ENCODE peak calls at places on chromosomes 16 and 17, in seven cellular contexts. D, H, G, L, K, E and F are unnamed samples.

GRCh38 chr17:37339321-37339720 is 36.5 kb upstream of the C17orf78 start:
- DNase-seq in H (no peak), K (no peak), D (no peak), G (no peak), E (no peak), L (no peak), F (no peak)

GRCh38 chr17:79017546-79017945 is 6.4 kb upstream of the C1QTNF1 start:
- DNase-seq in K (no peak), D (no peak), L (no peak), E (no peak), H (no peak), G (no peak), F (no peak)

GRCh38 chr17:14903810-14904209 is 361.3 kb downstream of the PMP22 start:
- DNase-seq in K (no peak), L (no peak), E (no peak), D (no peak), H (peak; percentile 6), G (no peak), F (no peak)

GRCh38 chr16:67268136-67268579 is 11.2 kb upstream of the PLEKHG4 start:
- DNase-seq in K (peak; percentile 92), E (no peak), G (no peak), L (peak; percentile 92), D (peak; percentile 82), H (peak; percentile 89), F (no peak)

GRCh38 chr16:81500833-81501521 is 56.4 kb downstream of the CMIP start:
- DNase-seq in E (no peak), K (no peak), L (peak; percentile 96), H (peak; percentile 32), D (no peak), G (peak; percentile 41), F (peak; percentile 91)

GRCh38 chr16:86517652-86518258 is 7.4 kb downstream of the FOXF1 start:
- DNase-seq in H (peak; percentile 61), K (peak; percentile 63), L (peak; percentile 53), G (no peak), E (peak; percentile 71), D (peak; percentile 45), F (no peak)

GRCh38 chr17:16463341-16464000 is 28.5 kb downstream of the LRRC75A start:
- DNase-seq in H (peak; percentile 63), G (no peak), K (peak; percentile 35), E (no peak), L (no peak), D (no peak), F (no peak)

GRCh38 chr17:2064980-2065785 is 10.3 kb downstream of the HIC1 start:
- DNase-seq in E (peak; percentile 78), K (no peak), G (no peak), H (peak; percentile 72), L (peak; percentile 50), D (no peak), F (no peak)

GRCh38 chr17:1056761-1057160 is 59.8 kb downstream of the TIMM22 start:
- DNase-seq in H (no peak), G (no peak), E (no peak), L (no peak), K (no peak), D (no peak), F (no peak)

GRCh38 chr16:57791903-57792461 is 10.3 kb downstream of the KIFC3 start:
- DNase-seq in H (no peak), K (no peak), D (no peak), L (no peak), G (no peak), E (no peak), F (no peak)

GRCh38 chr17:5416886-5417285 is 2.6 kb downstream of the NUP88 start:
- DNase-seq in E (no peak), G (no peak), D (no peak), K (no peak), H (no peak), L (no peak), F (no peak)

GRCh38 chr16:79278506-79278905 is 322.0 kb downstream of the MAF start:
- DNase-seq in E (no peak), K (no peak), H (no peak), G (no peak), L (no peak), D (no peak), F (no peak)

GRCh38 chr17:33291248-33292183 is 1.6 kb downstream of the ASIC2 start:
- DNase-seq in K (no peak), G (no peak), L (no peak), E (no peak), H (no peak), D (no peak), F (no peak)

GRCh38 chr17:45096141-45096540 is 35.0 kb downstream of the NMT1 start:
- DNase-seq in E (no peak), H (peak; percentile 32), D (no peak), G (no peak), K (no peak), L (peak; percentile 35), F (no peak)

GRCh38 chr17:80220709-80221215 is 535 bp downstream of the SLC26A11 start:
- DNase-seq in H (no peak), G (no peak), D (no peak), E (no peak), K (no peak), L (no peak), F (no peak)

GRCh38 chr16:89709166-89709565 is 7.7 kb upstream of the SPATA2L start:
- DNase-seq in D (no peak), L (no peak), E (no peak), G (no peak), H (no peak), K (no peak), F (no peak)

GRCh38 chr17:63578027-63578768 is 22.5 kb upstream of the TACO1 start:
- DNase-seq in L (no peak), D (no peak), E (no peak), K (no peak), G (no peak), H (no peak), F (no peak)

GRCh38 chr17:4554441-4554996 is 665 bp downstream of the MYBBP1A start:
- DNase-seq in G (no peak), L (no peak), H (no peak), E (no peak), D (no peak), K (no peak), F (no peak)

GRCh38 chr16:66408181-66409048 is 18.7 kb upstream of the BEAN1 start:
- DNase-seq in E (no peak), G (peak; percentile 61), D (no peak), H (peak; percentile 75), L (peak; percentile 85), K (no peak), F (no peak)

GRCh38 chr17:74296548-74296936 is 22.5 kb downstream of the DNAI2 start:
- DNase-seq in L (peak; percentile 13), G (peak; percentile 11), D (peak; percentile 49), H (peak; percentile 26), K (peak; percentile 8), E (no peak), F (peak; percentile 13)

GRCh38 chr17:55295411-55296170 is 30.8 kb downstream of the HLF start:
- DNase-seq in K (no peak), L (peak; percentile 51), H (peak; percentile 17), G (no peak), E (peak; percentile 71), D (no peak), F (no peak)

GRCh38 chr17:57268176-57268575 is 11.9 kb downstream of the MSI2 start:
- DNase-seq in E (no peak), G (no peak), L (no peak), K (no peak), H (no peak), D (no peak), F (no peak)

GRCh38 chr16:11565665-11566064 is 21.1 kb downstream of the LITAF start:
- DNase-seq in G (no peak), D (no peak), E (no peak), K (no peak), L (no peak), H (no peak), F (no peak)

GRCh38 chr17:54626146-54626703 is 274.4 kb upstream of the TOM1L1 start:
- DNase-seq in L (no peak), D (no peak), K (no peak), E (no peak), G (no peak), H (no peak), F (no peak)

GRCh38 chr17:27226611-27227234 is 67.2 kb upstream of the WSB1 start:
- DNase-seq in H (peak; percentile 50), D (no peak), L (peak; percentile 56), K (no peak), E (no peak), G (no peak), F (no peak)

GRCh38 chr17:6701719-6702118 is 11.4 kb downstream of the SLC13A5 start:
- DNase-seq in L (peak; percentile 22), E (peak; percentile 78), G (no peak), H (no peak), D (no peak), K (no peak), F (no peak)

GRCh38 chr17:54899201-54899600 is 1.5 kb upstream of the TOM1L1 start:
- DNase-seq in G (no peak), D (no peak), E (no peak), L (no peak), K (no peak), H (no peak), F (no peak)

GRCh38 chr16:19090916-19091315 is 22.8 kb upstream of the ITPRIPL2 start:
- DNase-seq in G (no peak), H (no peak), E (no peak), D (no peak), L (no peak), K (no peak), F (no peak)

GRCh38 chr16:69691980-69692911 is 34.1 kb downstream of the NQO1 start:
- DNase-seq in D (no peak), G (no peak), L (no peak), K (no peak), E (no peak), H (peak; percentile 64), F (no peak)

GRCh38 chr16:6573577-6573976 is 759.1 kb upstream of the RBFOX1 start:
- DNase-seq in L (peak; percentile 1), H (no peak), K (no peak), D (no peak), G (no peak), E (no peak), F (no peak)

GRCh38 chr16:87725596-87726235 is 40.1 kb downstream of the KLHDC4 start:
- DNase-seq in E (no peak), D (peak; percentile 57), K (no peak), H (no peak), L (peak; percentile 63), G (no peak), F (no peak)

GRCh38 chr17:81208651-81209050 is 14.1 kb downstream of the CEP131 start:
- DNase-seq in K (no peak), D (no peak), L (no peak), E (no peak), G (no peak), H (no peak), F (no peak)

GRCh38 chr17:49315551-49315951 is 46.5 kb downstream of the ZNF652 start:
- DNase-seq in E (peak; percentile 78), G (peak; percentile 60), D (peak; percentile 73), H (peak; percentile 91), K (peak; percentile 66), L (peak; percentile 89), F (peak; percentile 74)

GRCh38 chr16:6038966-6039530 is 941.5 kb upstream of the EEF2KMT start:
- DNase-seq in K (no peak), H (no peak), D (no peak), G (no peak), L (no peak), E (no peak), F (no peak)

GRCh38 chr17:41919840-41920579 is 1.3 kb upstream of the ACLY start:
- DNase-seq in K (no peak), L (no peak), D (peak; percentile 59), G (no peak), E (no peak), H (peak; percentile 7), F (no peak)

GRCh38 chr17:9994761-9995160 is 89.7 kb upstream of the RCVRN start:
- DNase-seq in L (no peak), G (no peak), H (no peak), D (no peak), E (no peak), K (no peak), F (no peak)

GRCh38 chr16:21265104-21265825 is 12.8 kb downstream of the CRYM start:
- DNase-seq in D (no peak), G (no peak), K (no peak), L (peak; percentile 36), E (no peak), H (no peak), F (no peak)

GRCh38 chr16:12087901-12088364 is 111.4 kb downstream of the SNX29 start:
- DNase-seq in G (no peak), H (no peak), E (peak; percentile 44), L (no peak), K (no peak), D (no peak), F (no peak)